ENCODE peak calls at places on chromosomes 7 and 10, in ten cellular contexts. C is GM10248; Q is CD4-positive, alpha-beta T cell; H is transverse colon; E is K562; M is A549; O is left ventricle myocardium inferior; Y is brain microvascular endothelial cell; G is psoas muscle; S is PC-9. T is an unnamed sample.

GRCh38 chr10:127735723-127736221 is 1.2 kb upstream of the FOXI2 start:
- DNase-seq in M (no peak), H (no peak), Q (no peak), S (no peak), O (no peak), C (no peak), G (no peak), E (no peak), Y (no peak), T (no peak)

GRCh38 chr10:70034252-70034651 is 18.4 kb upstream of the MACROH2A2 start:
- DNase-seq in H (no peak), Y (no peak), S (no peak), O (no peak), Q (no peak), E (no peak), G (no peak), C (no peak), M (no peak), T (no peak)

GRCh38 chr7:152664636-152665035 is 11.3 kb downstream of the XRCC2 start:
- DNase-seq in Y (no peak), Q (no peak), O (no peak), E (no peak), H (no peak), G (no peak), S (no peak), C (no peak), M (no peak), T (no peak)

GRCh38 chr7:40077849-40078248 is 56.6 kb downstream of the MPLKIP start:
- DNase-seq in M (no peak), Y (no peak), H (no peak), C (no peak), G (no peak), Q (no peak), O (no peak), S (no peak), E (no peak), T (no peak)

GRCh38 chr7:51230324-51230625 is 86.3 kb downstream of the COBL start:
- DNase-seq in Q (no peak), E (no peak), G (no peak), M (no peak), C (no peak), O (no peak), H (no peak), S (no peak), Y (no peak), T (no peak)

GRCh38 chr7:114085592-114086490 is 167.0 kb upstream of the PPP1R3A start:
- DNase-seq in E (no peak), C (peak), Q (no peak), O (peak), H (peak), Y (peak), S (peak), G (peak), M (peak), T (peak)

GRCh38 chr7:131068604-131069021 is 259.1 kb upstream of the MKLN1 start:
- DNase-seq in Q (no peak), Y (no peak), O (no peak), M (peak), G (no peak), H (no peak), C (no peak), E (no peak), S (no peak), T (no peak)

GRCh38 chr7:158647475-158647792 is 57.2 kb downstream of the NCAPG2 start:
- DNase-seq in C (no peak), E (no peak), Y (no peak), G (no peak), H (no peak), Q (no peak), O (no peak), S (no peak), M (no peak), T (no peak)

GRCh38 chr7:26782501-26782900 is 81.9 kb downstream of the SKAP2 start:
- DNase-seq in Q (no peak), S (no peak), H (no peak), Y (no peak), M (no peak), C (no peak), G (no peak), O (no peak), E (no peak), T (no peak)

GRCh38 chr7:113267885-113268284 is 149.5 kb upstream of the SMIM30 start:
- DNase-seq in S (no peak), H (no peak), G (no peak), Q (no peak), Y (peak), C (no peak), M (no peak), E (no peak), O (no peak), T (no peak)

GRCh38 chr7:5598261-5598761 is 174.7 kb upstream of the TNRC18 start:
- DNase-seq in G (no peak), H (no peak), Y (no peak), S (no peak), Q (no peak), M (no peak), C (no peak), E (no peak), O (no peak), T (no peak)

GRCh38 chr10:131243076-131243475 is 68.4 kb downstream of the TCERG1L start:
- DNase-seq in Q (no peak), C (no peak), M (no peak), Y (no peak), H (no peak), O (no peak), G (no peak), E (no peak), S (no peak), T (no peak)

GRCh38 chr10:11170993-11171416 is 153.3 kb downstream of the CELF2 start:
- DNase-seq in M (no peak), G (no peak), E (no peak), Y (no peak), C (no peak), Q (no peak), H (no peak), O (no peak), S (no peak), T (peak)

DNA sequence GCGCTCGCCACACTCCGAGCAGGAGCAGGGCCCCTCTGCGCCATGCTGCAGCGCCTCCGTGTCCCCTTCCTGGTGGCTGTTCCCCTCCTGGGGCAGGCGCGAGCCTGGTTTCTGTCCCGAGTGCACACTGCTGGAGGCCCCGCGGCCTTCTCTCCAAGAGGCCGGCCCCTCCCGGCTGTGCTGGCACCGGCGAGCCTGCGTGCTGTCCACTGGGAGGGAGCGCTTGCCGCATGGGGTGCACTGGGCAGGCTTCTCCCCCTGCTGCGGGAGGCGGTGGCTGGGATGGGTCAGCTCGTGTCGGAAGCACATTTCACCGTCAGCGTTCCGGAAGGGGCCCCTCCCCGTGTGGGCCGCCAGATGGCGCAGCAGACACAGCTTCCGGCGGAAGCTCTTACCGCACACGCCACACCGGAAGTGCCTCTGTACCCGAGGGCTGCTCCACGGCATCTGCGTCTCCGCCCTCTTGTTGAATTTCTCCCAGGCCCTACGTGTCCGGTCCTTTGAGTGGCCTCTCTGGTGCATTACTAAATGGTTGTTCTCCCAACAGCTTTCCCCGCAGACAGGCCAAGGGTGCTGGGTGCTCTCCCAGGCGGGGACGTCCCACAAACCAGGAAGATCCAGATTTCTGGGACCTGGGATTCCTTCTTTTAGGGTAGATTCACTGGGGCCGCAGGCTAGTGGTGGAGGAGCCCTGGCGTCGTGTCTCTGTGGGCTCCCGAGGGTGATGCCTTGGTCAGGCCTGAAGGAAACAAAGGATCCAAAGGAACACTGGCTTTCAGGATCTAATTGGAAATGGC is 18.7 kb downstream of the ZNF786 start:
- DNase-seq in G (peak), Y (no peak), S (no peak), O (peak), M (peak), H (no peak), E (no peak), C (peak), Q (peak), T (peak)
- TF ChIP-seq CTCF in G (no peak), Y (peak), S (no peak), O (peak), M (peak), H (no peak), E (peak), C (no peak), Q (no peak), T (no peak)

GRCh38 chr10:28043941-28044340 is 45.1 kb upstream of the ODAD2 start:
- DNase-seq in H (no peak), G (no peak), S (no peak), M (no peak), E (no peak), Y (no peak), O (no peak), Q (no peak), C (no peak), T (no peak)
- TF ChIP-seq CTCF in H (no peak), G (no peak), S (no peak), M (no peak), E (no peak), Y (no peak), O (no peak), Q (no peak), C (no peak), T (no peak)

DNA sequence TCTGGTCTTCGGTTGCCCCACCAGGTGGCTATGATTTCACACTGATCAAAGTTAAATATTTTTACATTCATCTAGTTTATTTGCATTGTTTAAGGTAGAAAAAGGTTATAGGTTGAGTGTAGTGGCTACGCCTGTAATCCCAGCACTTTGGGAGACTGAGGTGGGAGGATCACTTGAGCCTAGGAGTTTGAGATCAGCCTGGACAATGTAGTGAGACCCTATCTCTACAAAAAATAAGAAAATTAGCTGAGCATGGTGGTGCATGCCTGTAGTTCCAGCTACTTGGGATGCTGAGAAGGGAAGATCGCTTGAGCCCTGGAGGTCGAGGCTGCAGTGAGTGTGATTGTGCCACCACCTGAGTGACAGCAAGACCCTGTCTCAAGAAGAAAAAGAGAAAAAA is 3.8 kb downstream of the CCM2 start:
- DNase-seq in Q (no peak), C (no peak), O (no peak), Y (no peak), G (no peak), M (no peak), E (no peak), H (no peak), S (no peak), T (no peak)
- TF ChIP-seq CTCF in Q (no peak), C (no peak), O (no peak), Y (no peak), G (no peak), M (no peak), E (no peak), H (no peak), S (no peak), T (no peak)

DNA sequence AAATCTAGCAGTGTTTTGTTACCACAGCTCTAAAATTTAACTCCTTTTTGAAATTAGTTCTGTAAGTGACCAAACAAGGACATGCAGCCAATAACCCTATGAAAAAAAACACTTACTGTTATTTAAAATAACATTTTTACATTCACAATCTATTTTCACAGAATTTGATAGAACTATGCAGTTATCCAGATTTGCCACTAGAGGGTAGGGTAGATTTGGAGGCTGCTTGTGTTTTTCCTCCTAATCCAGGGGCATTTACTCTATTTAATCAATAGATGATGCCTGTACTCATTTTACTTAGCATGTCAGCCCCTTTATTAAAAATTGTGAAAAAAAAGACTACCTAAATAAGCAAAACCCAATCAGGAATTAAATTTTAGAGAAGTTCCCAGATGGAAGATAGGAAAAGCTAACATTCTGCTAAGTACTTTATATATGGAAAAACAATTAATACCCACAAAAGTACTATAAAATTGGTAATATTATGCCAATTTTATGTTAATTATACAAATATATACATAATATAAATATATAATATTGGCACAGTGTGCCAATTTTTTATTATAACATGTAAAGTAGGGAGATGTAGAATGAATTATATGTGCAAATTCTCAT is 18.1 kb upstream of the LIPK start:
- DNase-seq in S (no peak), O (no peak), H (no peak), G (no peak), Y (no peak), M (peak), C (peak), E (peak), Q (no peak), T (no peak)
- TF ChIP-seq CTCF in S (peak), O (peak), H (peak), G (peak), Y (peak), M (peak), C (peak), E (no peak), Q (peak), T (peak)